ENCODE peak calls at places on chromosomes 16 and 17, in four cellular contexts. Y is dermis microvascular lymphatic vessel endothelial cell, H is MV-4-11, G is fibroblast of pulmonary artery. X is an unnamed sample.

GRCh38 chr16:73062640-73063283 is 14.8 kb upstream of the ZFHX3 start:
- DNase-seq in Y (no peak), H (no peak), G (no peak), X (no peak)

GRCh38 chr17:5530265-5530782 is 44.0 kb downstream of the MIS12 start:
- DNase-seq in Y (no peak), H (no peak), G (no peak), X (no peak)

GRCh38 chr17:10843806-10844205 is 5.9 kb upstream of the PIRT start:
- DNase-seq in Y (no peak), H (no peak), G (peak; percentile 12), X (no peak)

GRCh38 chr17:81583589-81584337 is 31.6 kb upstream of the FAAP100 start:
- DNase-seq in Y (no peak), H (no peak), G (no peak), X (no peak)

GRCh38 chr17:75844530-75845057 is 390 bp upstream of the UNC13D start:
- DNase-seq in Y (no peak), H (no peak), G (no peak), X (no peak)

GRCh38 chr16:88925540-88925887 is 51.5 kb downstream of the CBFA2T3 start:
- DNase-seq in Y (no peak), H (no peak), G (no peak), X (no peak)

GRCh38 chr16:85057212-85057889 is 29.8 kb downstream of the KIAA0513 start:
- DNase-seq in Y (no peak), H (no peak), G (no peak), X (no peak)

GRCh38 chr17:43327834-43328420 is 70.9 kb upstream of the ARL4D start:
- DNase-seq in Y (no peak), H (no peak), G (no peak), X (no peak)

GRCh38 chr16:85239871-85240270 is 127.6 kb upstream of the CIBAR2 start:
- DNase-seq in Y (no peak), H (no peak), G (no peak), X (no peak)

GRCh38 chr16:70298988-70299938 is at the start of gene DDX19B:
- DNase-seq in Y (peak; percentile 61), H (peak; percentile 65), G (peak; percentile 63), X (peak; percentile 19)

GRCh38 chr17:44197980-44198720 is 1.5 kb downstream of the ATXN7L3 start:
- DNase-seq in Y (no peak), H (peak; percentile 87), G (peak; percentile 53), X (no peak)